ENCODE peak calls at places on chromosome 14, in eight cellular contexts. T, R, L, C, A, J, Z and N are unnamed samples.

GRCh38 chr14:53060046-53060445 is 93.1 kb downstream of the DDHD1 start:
- DNase-seq in T (no peak), R (no peak), L (no peak), C (no peak), A (no peak), J (no peak), Z (no peak), N (no peak)

GRCh38 chr14:75022655-75023054 is 19.9 kb downstream of the EIF2B2 start:
- DNase-seq in T (no peak), R (peak; percentile 34), L (no peak), C (no peak), A (peak; percentile 8), J (no peak), Z (peak; percentile 60), N (peak; percentile 26)

GRCh38 chr14:54226103-54226502 is 170.7 kb upstream of the CDKN3 start:
- DNase-seq in T (no peak), R (no peak), L (no peak), C (no peak), A (no peak), J (peak; percentile 63), Z (no peak), N (no peak)

GRCh38 chr14:74019743-74020142 is 594 bp downstream of the BBOF1 start:
- DNase-seq in T (no peak), R (peak; percentile 25), L (no peak), C (no peak), A (peak; percentile 63), J (peak; percentile 32), Z (peak; percentile 11), N (peak; percentile 5)

GRCh38 chr14:55366271-55366670 is 45.4 kb downstream of the ATG14 start:
- DNase-seq in T (no peak), R (peak; percentile 35), L (no peak), C (no peak), A (peak; percentile 58), J (peak; percentile 64), Z (no peak), N (no peak)

GRCh38 chr14:35747379-35747778 is 61.7 kb downstream of the RALGAPA1 start:
- DNase-seq in T (no peak), R (no peak), L (no peak), C (no peak), A (no peak), J (no peak), Z (no peak), N (no peak)

GRCh38 chr14:38129705-38130104 is 78.0 kb upstream of the SSTR1 start:
- DNase-seq in T (no peak), R (no peak), L (no peak), C (no peak), A (no peak), J (no peak), Z (no peak), N (peak; percentile 40)

GRCh38 chr14:63045612-63046320 is 508 bp upstream of the KCNH5 start:
- DNase-seq in T (no peak), R (peak; percentile 70), L (no peak), C (peak; percentile 76), A (peak; percentile 39), J (peak; percentile 7), Z (peak; percentile 96), N (no peak)

GRCh38 chr14:91321131-91321530 is 76.6 kb upstream of the GPR68 start:
- DNase-seq in T (no peak), R (no peak), L (no peak), C (no peak), A (no peak), J (no peak), Z (no peak), N (no peak)

GRCh38 chr14:70168401-70168800 is 20.4 kb downstream of the SLC8A3 start:
- DNase-seq in T (no peak), R (no peak), L (no peak), C (no peak), A (no peak), J (no peak), Z (no peak), N (no peak)

GRCh38 chr14:74955229-74955999 is at the start of gene PGF:
- DNase-seq in T (peak; percentile 83), R (peak; percentile 86), L (peak; percentile 40), C (peak; percentile 37), A (peak; percentile 30), J (no peak), Z (peak; percentile 90), N (peak; percentile 23)

GRCh38 chr14:61452452-61452851 is 131.1 kb downstream of the PRKCH start:
- DNase-seq in T (no peak), R (no peak), L (no peak), C (no peak), A (no peak), J (no peak), Z (no peak), N (peak; percentile 90)

GRCh38 chr14:50228313-50228712 is 3.1 kb downstream of the SOS2 start:
- DNase-seq in T (no peak), R (no peak), L (no peak), C (no peak), A (no peak), J (no peak), Z (no peak), N (no peak)

GRCh38 chr14:58942516-58942915 is 246.0 kb upstream of the DAAM1 start:
- DNase-seq in T (no peak), R (peak; percentile 24), L (no peak), C (no peak), A (peak; percentile 19), J (no peak), Z (no peak), N (no peak)

GRCh38 chr14:50875359-50876090 is 3.7 kb downstream of the ABHD12B start:
- DNase-seq in T (no peak), R (no peak), L (peak; percentile 79), C (no peak), A (peak; percentile 52), J (peak; percentile 38), Z (no peak), N (peak; percentile 93)

GRCh38 chr14:34461334-34462131 is 507 bp downstream of the SPTSSA start:
- DNase-seq in T (peak; percentile 82), R (peak; percentile 71), L (no peak), C (peak; percentile 29), A (peak; percentile 46), J (peak; percentile 46), Z (peak; percentile 78), N (peak; percentile 33)

GRCh38 chr14:67420102-67420739 is 8.3 kb upstream of the PLEK2 start:
- DNase-seq in T (peak; percentile 38), R (no peak), L (no peak), C (no peak), A (no peak), J (no peak), Z (peak; percentile 41), N (peak; percentile 53)

GRCh38 chr14:97382616-97383226 is 585.5 kb downstream of the VRK1 start:
- DNase-seq in T (no peak), R (no peak), L (peak; percentile 62), C (no peak), A (no peak), J (no peak), Z (no peak), N (no peak)

GRCh38 chr14:82075566-82075965 is 541.9 kb upstream of the SEL1L start:
- DNase-seq in T (no peak), R (peak; percentile 85), L (no peak), C (peak; percentile 77), A (no peak), J (no peak), Z (peak; percentile 89), N (peak; percentile 28)

GRCh38 chr14:70635971-70636595 is 5.6 kb upstream of the TTC9 start:
- DNase-seq in T (no peak), R (peak; percentile 11), L (no peak), C (no peak), A (no peak), J (no peak), Z (no peak), N (no peak)

DNA sequence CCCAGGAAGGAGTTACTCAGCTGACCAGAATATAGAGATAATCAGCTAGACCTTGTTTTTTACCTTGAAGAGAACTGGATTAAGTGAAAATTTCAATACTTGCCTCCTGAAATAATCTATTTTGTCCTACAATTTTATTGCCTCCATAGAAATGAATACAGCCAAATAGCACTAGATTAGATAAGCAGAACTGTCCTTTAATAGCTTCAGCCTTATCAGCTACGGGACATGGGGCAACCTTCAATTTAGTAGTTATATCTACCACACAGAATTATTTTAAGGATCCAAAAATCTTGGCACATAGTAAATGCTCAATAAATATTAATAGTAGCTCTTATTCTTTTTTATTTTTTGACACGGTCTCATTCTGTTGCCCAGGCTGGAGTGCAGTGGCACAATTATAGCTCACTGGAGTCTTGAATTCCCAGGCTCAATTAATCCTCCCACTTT is 67.2 kb upstream of the PLEKHG3 start:
- DNase-seq in T (peak; percentile 29), R (no peak), L (no peak), C (no peak), A (no peak), J (no peak), Z (no peak), N (no peak)
- TF ChIP-seq CTCF in T (no peak), R (no peak), L (no peak), C (no peak), A (no peak), J (no peak), Z (peak; percentile 13), N (peak; percentile 34)

DNA sequence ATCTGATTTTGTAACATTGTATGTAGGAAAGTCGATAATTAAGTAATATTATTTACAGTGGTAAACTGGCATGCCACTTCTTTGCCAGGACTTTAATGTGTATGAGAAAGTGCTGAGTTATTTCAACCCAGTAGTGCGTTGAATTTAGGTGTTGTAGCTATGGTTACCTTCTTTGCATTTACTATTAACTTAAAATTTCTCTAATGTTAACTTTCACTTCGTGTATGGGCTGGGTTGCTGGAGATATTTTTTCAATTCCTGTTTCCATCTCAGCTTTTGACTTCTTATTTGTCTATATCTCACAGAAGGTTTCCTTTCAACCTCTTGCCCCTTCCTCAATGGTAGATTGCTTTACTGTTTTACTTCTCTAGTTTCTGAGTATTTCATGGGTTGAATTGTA is 1345.6 kb downstream of the FSCB start:
- DNase-seq in T (no peak), R (no peak), L (no peak), C (no peak), A (no peak), J (no peak), Z (no peak), N (no peak)
- TF ChIP-seq CTCF in T (no peak), R (no peak), L (no peak), C (no peak), A (no peak), J (no peak), Z (no peak), N (no peak)

GRCh38 chr14:103724116-103724515 is 8.5 kb downstream of the ZFYVE21 start:
- DNase-seq in T (peak; percentile 88), R (no peak), L (no peak), C (no peak), A (peak; percentile 43), J (no peak), Z (no peak), N (no peak)
- TF ChIP-seq CTCF in T (no peak), R (no peak), L (no peak), C (no peak), A (peak; percentile 9), J (no peak), Z (no peak), N (no peak)

DNA sequence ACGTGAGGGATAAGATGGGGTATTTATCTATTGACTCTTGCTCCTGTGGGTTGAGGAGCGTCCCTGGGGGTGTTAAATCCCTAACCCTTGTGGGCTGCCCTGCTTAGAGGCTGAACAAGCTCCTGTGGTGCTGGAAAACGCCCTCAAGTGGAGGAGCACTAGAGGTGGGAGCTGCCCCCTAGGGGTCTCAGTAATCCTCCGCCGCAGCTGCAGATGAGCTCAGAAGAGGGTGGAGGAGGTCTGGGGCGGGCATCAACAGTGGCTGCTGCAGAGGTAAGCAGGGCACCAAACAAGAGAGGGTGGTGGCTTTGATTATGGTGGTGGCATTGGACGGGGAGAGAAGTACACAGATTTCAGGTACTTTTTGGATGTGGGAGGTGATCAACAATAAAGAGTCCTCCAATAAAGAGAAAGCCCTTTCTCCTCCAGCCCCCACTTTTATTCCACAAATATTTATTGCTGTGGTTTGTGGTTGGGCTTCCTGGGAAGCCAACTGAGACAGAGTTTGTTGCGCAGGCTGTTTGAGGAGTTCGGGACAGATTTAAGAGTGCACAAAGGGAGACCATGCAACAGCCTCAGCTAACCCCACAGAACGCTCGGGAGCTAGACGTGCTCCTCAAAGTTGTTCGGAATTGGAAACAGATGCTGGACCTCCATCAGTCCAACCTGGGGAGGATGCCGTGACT is 179.9 kb downstream of the ADCK1 start:
- DNase-seq in T (no peak), R (no peak), L (no peak), C (no peak), A (peak; percentile 50), J (no peak), Z (peak; percentile 64), N (peak; percentile 12)
- TF ChIP-seq CTCF in T (no peak), R (no peak), L (peak; percentile 23), C (peak; percentile 48), A (no peak), J (no peak), Z (peak; percentile 48), N (no peak)